ENCODE peak calls at places on chromosomes 6 and 20, in nine cellular contexts. Z, X, C, R, V, H, Y, S and B are unnamed samples.

GRCh38 chr20:32645134-32645533 is 28.6 kb downstream of the C20orf203 start:
- DNase-seq in Z (no peak), X (no peak), C (no peak), R (no peak), V (no peak), H (no peak), Y (no peak), S (no peak), B (no peak)

GRCh38 chr6:31336872-31337496 is 20.0 kb downstream of the HLA-B start:
- DNase-seq in Z (no peak), X (no peak), C (no peak), R (no peak), V (no peak), H (no peak), Y (no peak), S (no peak), B (no peak)

GRCh38 chr6:44920952-44921491 is 407.1 kb upstream of the RUNX2 start:
- DNase-seq in Z (peak; percentile 18), X (no peak), C (no peak), R (no peak), V (no peak), H (no peak), Y (no peak), S (no peak), B (no peak)

GRCh38 chr20:57993738-57994431 is 234.6 kb downstream of the ANKRD60 start:
- DNase-seq in Z (no peak), X (no peak), C (no peak), R (no peak), V (peak; percentile 73), H (no peak), Y (no peak), S (no peak), B (peak; percentile 94)

GRCh38 chr6:31580807-31581437 is 1.3 kb downstream of the LTB start:
- DNase-seq in Z (peak; percentile 86), X (peak; percentile 92), C (peak; percentile 45), R (no peak), V (peak; percentile 75), H (peak; percentile 83), Y (no peak), S (peak; percentile 87), B (peak; percentile 78)

GRCh38 chr6:113414511-113414910 is 442.6 kb upstream of the MARCKS start:
- DNase-seq in Z (peak; percentile 78), X (no peak), C (no peak), R (no peak), V (peak; percentile 11), H (no peak), Y (no peak), S (no peak), B (peak; percentile 83)

GRCh38 chr6:81909981-81910910 is 157.8 kb upstream of the TENT5A start:
- DNase-seq in Z (peak; percentile 43), X (no peak), C (no peak), R (no peak), V (no peak), H (no peak), Y (no peak), S (no peak), B (peak; percentile 44)

GRCh38 chr6:115195239-115195638 is 852.4 kb upstream of the HS3ST5 start:
- DNase-seq in Z (no peak), X (no peak), C (no peak), R (no peak), V (peak; percentile 16), H (no peak), Y (no peak), S (no peak), B (no peak)

GRCh38 chr6:14476793-14477531 is 359.4 kb downstream of the CD83 start:
- DNase-seq in Z (peak; percentile 91), X (no peak), C (peak; percentile 33), R (no peak), V (no peak), H (no peak), Y (no peak), S (no peak), B (peak; percentile 53)

GRCh38 chr6:53651149-53651763 is 14.3 kb downstream of the KLHL31 start:
- DNase-seq in Z (peak; percentile 85), X (peak; percentile 69), C (peak; percentile 64), R (no peak), V (peak; percentile 78), H (peak; percentile 55), Y (no peak), S (peak; percentile 82), B (peak; percentile 70)

GRCh38 chr6:15351631-15352030 is 105.8 kb downstream of the JARID2 start:
- DNase-seq in Z (peak; percentile 86), X (no peak), C (no peak), R (no peak), V (no peak), H (no peak), Y (no peak), S (no peak), B (peak; percentile 85)

GRCh38 chr6:166629628-166630027 is 2.6 kb upstream of the RPS6KA2 start:
- DNase-seq in Z (peak; percentile 57), X (no peak), C (no peak), R (no peak), V (no peak), H (no peak), Y (no peak), S (no peak), B (peak; percentile 65)

GRCh38 chr6:33774774-33775173 is 14.2 kb downstream of the LEMD2 start:
- DNase-seq in Z (no peak), X (no peak), C (no peak), R (no peak), V (no peak), H (no peak), Y (no peak), S (no peak), B (no peak)

GRCh38 chr6:14348389-14348788 is 230.8 kb downstream of the CD83 start:
- DNase-seq in Z (no peak), X (no peak), C (no peak), R (no peak), V (no peak), H (no peak), Y (no peak), S (peak; percentile 71), B (no peak)

GRCh38 chr6:148758492-148758891 is 11.7 kb downstream of the UST start:
- DNase-seq in Z (peak; percentile 23), X (peak; percentile 75), C (no peak), R (no peak), V (no peak), H (no peak), Y (peak; percentile 8), S (peak; percentile 91), B (no peak)

GRCh38 chr6:148829415-148830101 is 82.7 kb downstream of the UST start:
- DNase-seq in Z (no peak), X (no peak), C (no peak), R (no peak), V (no peak), H (no peak), Y (no peak), S (no peak), B (no peak)

GRCh38 chr6:42372699-42373098 is 79.0 kb downstream of the TRERF1 start:
- DNase-seq in Z (no peak), X (no peak), C (no peak), R (no peak), V (no peak), H (no peak), Y (no peak), S (no peak), B (no peak)

GRCh38 chr20:19995220-19995863 is 21.8 kb upstream of the NAA20 start:
- DNase-seq in Z (peak; percentile 76), X (peak; percentile 10), C (peak; percentile 15), R (no peak), V (peak; percentile 45), H (no peak), Y (no peak), S (peak; percentile 41), B (peak; percentile 73)

GRCh38 chr6:135941275-135941674 is 89.8 kb downstream of the PDE7B start:
- DNase-seq in Z (peak; percentile 88), X (no peak), C (no peak), R (no peak), V (no peak), H (no peak), Y (no peak), S (no peak), B (peak; percentile 33)